ENCODE peak calls at places on chromosomes 13 and 19, in five cellular contexts. T is endodermal cell, F is left lung, Z is esophagus muscularis mucosa, N is Peyer's patch. S is an unnamed sample.

GRCh38 chr19:6223461-6224307 is 56.1 kb downstream of the MLLT1 start:
- DNase-seq in Z (no peak), T (no peak), F (no peak), N (no peak), S (no peak)

GRCh38 chr13:44879452-44880058 is 109.7 kb downstream of the NUFIP1 start:
- DNase-seq in Z (no peak), N (no peak), T (peak; percentile 58), F (no peak), S (peak; percentile 51)

GRCh38 chr13:72677431-72677830 is 50.0 kb downstream of the MZT1 start:
- DNase-seq in T (no peak), N (no peak), Z (no peak), F (no peak), S (no peak)

GRCh38 chr13:98785968-98786367 is 33.5 kb upstream of the SLC15A1 start:
- DNase-seq in N (no peak), T (no peak), Z (no peak), F (no peak), S (no peak)

GRCh38 chr13:26719356-26719945 is 41.1 kb downstream of the GPR12 start:
- DNase-seq in N (no peak), T (no peak), F (no peak), Z (peak; percentile 60), S (no peak)

GRCh38 chr19:49336482-49337266 is 1.5 kb downstream of the CD37 start:
- DNase-seq in Z (peak; percentile 75), F (no peak), T (peak; percentile 40), N (peak; percentile 40), S (no peak)

GRCh38 chr19:55454787-55455243 is 6.6 kb downstream of the ISOC2 start:
- DNase-seq in N (no peak), F (no peak), T (peak; percentile 89), Z (no peak), S (no peak)

GRCh38 chr19:50790365-50790825 is at the start of gene ACP4:
- DNase-seq in T (no peak), N (no peak), F (no peak), Z (no peak), S (no peak)

GRCh38 chr19:39146091-39146490 is 20.5 kb downstream of the PAK4 start:
- DNase-seq in T (no peak), Z (no peak), F (no peak), N (no peak), S (no peak)

GRCh38 chr13:78595458-78595818 is 7.9 kb downstream of the POU4F1 start:
- DNase-seq in F (no peak), N (no peak), Z (no peak), T (peak; percentile 68), S (no peak)

GRCh38 chr13:78595819-78596700 is 7.3 kb downstream of the POU4F1 start:
- DNase-seq in F (no peak), Z (no peak), N (no peak), T (peak; percentile 86), S (no peak)

GRCh38 chr13:78598382-78598781 is 5.0 kb downstream of the POU4F1 start:
- DNase-seq in N (no peak), F (no peak), Z (no peak), T (no peak), S (no peak)

GRCh38 chr13:78598933-78599332 is 4.4 kb downstream of the POU4F1 start:
- DNase-seq in N (no peak), Z (no peak), T (no peak), F (no peak), S (no peak)

GRCh38 chr13:78596701-78597550 is 6.4 kb downstream of the POU4F1 start:
- DNase-seq in T (peak; percentile 71), F (no peak), Z (no peak), N (no peak), S (no peak)
- H3K4me3 ChIP-seq in T (peak overlapping the region; percentile 76), F (peak overlapping the region; percentile 4), Z (no peak overlapping the region), N (no peak overlapping the region), S (no peak overlapping the region)

DNA sequence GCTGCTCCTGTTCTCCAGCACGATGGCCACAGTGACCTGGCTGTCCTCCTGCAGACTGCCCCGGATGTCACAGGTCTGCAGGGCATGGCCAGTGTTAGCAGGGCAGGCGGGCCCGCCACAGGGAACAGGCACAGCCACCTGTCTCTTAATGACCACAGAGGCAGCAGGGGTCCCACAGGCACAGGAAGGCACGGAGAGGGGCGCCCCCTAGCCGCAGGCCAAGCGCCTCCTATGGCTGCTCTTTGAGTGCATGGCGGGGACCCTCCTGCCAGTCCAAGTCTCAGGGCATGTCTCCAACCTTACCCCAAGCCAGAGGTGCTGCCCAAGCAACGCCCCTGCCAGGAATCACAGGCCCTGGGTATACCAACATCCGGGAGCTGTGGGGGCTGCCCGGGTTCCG is 14.1 kb downstream of the IZUMO4 start:
- DNase-seq in N (no peak), F (no peak), T (peak; percentile 77), Z (no peak), S (no peak)
- TF ChIP-seq CTCF in N (no peak), F (no peak), T (peak; percentile 61), Z (no peak), S (no peak)

GRCh38 chr19:43534305-43534612 is 1.3 kb downstream of the ZNF575 start:
- DNase-seq in F (no peak), Z (no peak), T (no peak), N (no peak), S (no peak)
- H3K4me3 ChIP-seq in F (peak overlapping the region; percentile 58), Z (peak overlapping the region; percentile 75), T (no peak overlapping the region), N (peak overlapping the region; percentile 51), S (peak overlapping the region; percentile 73)

GRCh38 chr19:53912653-53913052 is 3.6 kb downstream of the CACNG7 start:
- DNase-seq in N (no peak), T (peak; percentile 91), F (no peak), Z (no peak), S (no peak)
- TF ChIP-seq CTCF in N (no peak), T (peak; percentile 89), F (peak; percentile 14), Z (no peak), S (no peak)

DNA sequence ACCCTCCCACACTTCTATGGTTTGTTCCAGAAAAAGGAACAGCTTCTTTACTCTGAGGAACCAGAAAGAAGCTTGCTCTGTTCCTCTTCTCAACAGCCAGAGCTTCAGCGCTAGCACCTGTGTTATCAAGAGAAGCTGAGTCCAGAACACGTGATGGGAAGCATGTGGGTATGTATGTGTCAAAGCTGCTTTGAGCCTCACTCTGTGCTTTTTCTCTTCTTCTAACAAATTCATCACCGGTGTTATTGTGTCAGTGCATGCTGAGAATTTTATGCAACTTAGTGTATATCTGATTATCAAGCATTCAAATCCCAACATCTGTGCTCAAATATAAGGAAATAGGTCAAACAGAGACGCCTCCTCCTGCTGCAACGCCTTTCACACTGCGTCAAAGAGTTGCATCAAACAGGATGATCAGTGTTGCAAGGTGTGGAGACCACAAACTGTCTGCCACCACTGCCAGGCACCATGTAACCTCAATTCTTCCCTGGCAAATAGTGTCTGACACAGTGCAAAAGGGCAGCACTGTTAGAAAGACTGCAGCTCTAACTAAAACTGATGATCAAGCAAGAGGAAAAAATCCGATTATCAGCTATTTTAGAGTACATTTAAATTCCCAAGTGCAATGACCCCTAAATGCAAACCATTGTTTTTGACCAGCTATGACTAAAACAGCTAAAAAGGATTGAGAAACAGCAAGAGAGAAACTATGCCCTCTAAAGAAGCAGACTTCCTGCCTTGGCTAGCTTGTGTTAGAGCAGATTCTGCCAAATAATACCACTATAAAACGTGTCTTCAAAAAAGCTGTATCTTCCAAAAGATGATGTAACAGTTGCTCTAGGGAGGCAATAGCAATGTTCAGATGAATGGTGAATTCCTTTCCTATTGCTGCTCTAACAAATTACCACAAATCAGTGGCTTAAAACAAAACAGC is 84.1 kb downstream of the LRRC63 start:
- DNase-seq in Z (no peak), F (peak; percentile 43), N (peak; percentile 68), T (no peak), S (peak; percentile 81)
- H3K4me3 ChIP-seq in Z (no peak overlapping the region), F (no peak overlapping the region), N (no peak overlapping the region), T (no peak overlapping the region), S (no peak overlapping the region)

DNA sequence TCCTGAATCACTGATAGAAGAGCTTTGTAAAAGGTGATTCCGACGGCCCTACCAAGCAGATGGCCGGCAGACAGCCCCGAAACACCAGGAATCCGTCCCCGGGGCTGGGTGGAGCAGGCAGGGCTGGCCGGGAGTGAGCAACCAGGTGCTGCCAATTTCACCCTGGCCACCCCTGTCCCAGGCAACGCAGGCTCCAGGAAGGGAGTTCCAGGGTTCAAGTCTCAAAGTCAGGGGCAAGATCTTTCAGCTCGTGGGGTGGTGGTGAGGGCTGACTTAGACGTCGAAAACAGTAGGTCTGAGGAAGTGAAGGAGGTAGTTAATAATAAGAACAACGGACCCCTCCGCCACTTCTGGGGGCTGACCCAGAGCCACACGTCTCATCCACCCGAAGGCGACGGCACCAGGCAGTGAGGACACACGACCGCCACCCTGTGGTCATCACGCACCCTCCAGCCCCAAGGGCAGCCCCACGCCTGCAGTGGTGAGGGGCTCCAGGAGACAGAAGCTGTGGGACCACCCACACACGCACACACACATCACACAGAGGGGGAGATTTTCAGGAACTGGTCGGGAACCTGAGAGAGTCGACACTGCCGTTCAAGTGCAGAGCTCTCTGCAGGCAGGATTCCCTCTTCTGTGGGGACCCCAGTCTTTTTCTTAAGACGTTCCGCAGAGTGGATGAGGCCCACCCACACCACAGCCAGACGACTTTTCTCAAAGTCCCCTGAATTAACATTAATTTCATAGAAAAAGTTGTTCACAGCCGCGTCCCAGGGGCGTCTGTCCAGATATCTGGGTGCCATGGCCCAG is 67.2 kb downstream of the SPACA7 start:
- DNase-seq in T (peak; percentile 76), F (no peak), Z (peak; percentile 77), N (no peak), S (no peak)
- TF ChIP-seq CTCF in T (no peak), F (no peak), Z (no peak), N (no peak), S (no peak)

DNA sequence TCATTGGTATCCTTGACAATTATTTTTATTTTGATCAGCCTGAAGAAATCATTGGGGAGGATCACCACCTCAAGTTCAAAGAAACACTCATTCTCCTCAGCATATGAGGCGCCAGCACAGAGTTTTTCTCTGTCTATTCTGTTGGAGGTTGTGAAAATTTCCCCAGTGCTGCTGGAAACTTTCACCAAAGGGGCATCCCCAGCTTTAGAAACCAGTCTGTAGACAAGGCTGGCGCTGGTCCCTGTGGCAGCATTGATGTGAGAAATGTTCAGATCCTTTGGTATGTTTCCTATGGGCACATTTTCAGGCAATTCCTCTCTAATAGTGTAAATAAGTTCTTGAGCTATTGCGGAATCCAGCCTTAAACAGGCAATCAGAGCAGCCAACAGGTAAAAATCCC is 2.1 kb downstream of the PCDH9 start:
- DNase-seq in T (no peak), N (no peak), F (no peak), Z (no peak), S (no peak)
- H3K4me3 ChIP-seq in T (no peak overlapping the region), N (no peak overlapping the region), F (peak overlapping the region; percentile 63), Z (peak overlapping the region; percentile 89), S (peak overlapping the region; percentile 86)